ENCODE peak calls at places on chromosomes 5 and 9, in nine cellular contexts. One of them, this sample, is unnamed.
A peak's percentile ranks its signal among the peaks of the same experiment; 100 is the strongest.

GRCh38 chr9:94011134-94011533 is 56.0 kb upstream of the BARX1 start:
- DNase-seq in OCI-LY7: no peak
- DNase-seq in Peyer's patch: no peak
- DNase-seq in lower lobe of right lung: no peak
- DNase-seq in IMR-90: no peak
- DNase-seq in thoracic aorta: no peak
- DNase-seq in effector memory CD4-positive, alpha-beta T cell: no peak
- DNase-seq in esophagus squamous epithelium: no peak
- DNase-seq in cardiac muscle cell: no peak
- DNase-seq in this sample: no peak

GRCh38 chr5:2742921-2743679 is 8.4 kb downstream of the IRX2 start:
- DNase-seq in OCI-LY7: no peak
- DNase-seq in Peyer's patch: no peak
- DNase-seq in lower lobe of right lung: no peak
- DNase-seq in IMR-90: no peak
- DNase-seq in thoracic aorta: no peak
- DNase-seq in effector memory CD4-positive, alpha-beta T cell: no peak
- DNase-seq in esophagus squamous epithelium: no peak
- DNase-seq in cardiac muscle cell: no peak
- DNase-seq in this sample: no peak

GRCh38 chr5:35924950-35925722 is 13.3 kb downstream of the CAPSL start:
- DNase-seq in OCI-LY7: peak; percentile 97
- DNase-seq in Peyer's patch: peak; percentile 61
- DNase-seq in lower lobe of right lung: peak; percentile 64
- DNase-seq in IMR-90: peak; percentile 74
- DNase-seq in thoracic aorta: no peak
- DNase-seq in effector memory CD4-positive, alpha-beta T cell: peak; percentile 64
- DNase-seq in esophagus squamous epithelium: no peak
- DNase-seq in cardiac muscle cell: peak; percentile 74
- DNase-seq in this sample: peak; percentile 83

GRCh38 chr5:138635268-138635667 is 60.1 kb upstream of the HSPA9 start:
- DNase-seq in OCI-LY7: no peak
- DNase-seq in Peyer's patch: no peak
- DNase-seq in lower lobe of right lung: no peak
- DNase-seq in IMR-90: peak; percentile 29
- DNase-seq in thoracic aorta: no peak
- DNase-seq in effector memory CD4-positive, alpha-beta T cell: no peak
- DNase-seq in esophagus squamous epithelium: no peak
- DNase-seq in cardiac muscle cell: no peak
- DNase-seq in this sample: no peak

GRCh38 chr5:109318455-109319108 is 91.2 kb downstream of the PJA2 start:
- DNase-seq in OCI-LY7: no peak
- DNase-seq in Peyer's patch: no peak
- DNase-seq in lower lobe of right lung: no peak
- DNase-seq in IMR-90: peak; percentile 23
- DNase-seq in thoracic aorta: no peak
- DNase-seq in effector memory CD4-positive, alpha-beta T cell: no peak
- DNase-seq in esophagus squamous epithelium: no peak
- DNase-seq in cardiac muscle cell: no peak
- DNase-seq in this sample: no peak

GRCh38 chr9:129838707-129839259 is 3.5 kb downstream of the USP20 start:
- DNase-seq in OCI-LY7: no peak
- DNase-seq in Peyer's patch: no peak
- DNase-seq in lower lobe of right lung: no peak
- DNase-seq in IMR-90: peak; percentile 91
- DNase-seq in thoracic aorta: no peak
- DNase-seq in effector memory CD4-positive, alpha-beta T cell: no peak
- DNase-seq in esophagus squamous epithelium: no peak
- DNase-seq in cardiac muscle cell: no peak
- DNase-seq in this sample: no peak

GRCh38 chr9:124254261-124254682 is 3.5 kb upstream of the NEK6 start:
- DNase-seq in OCI-LY7: peak; percentile 51
- DNase-seq in Peyer's patch: no peak
- DNase-seq in lower lobe of right lung: peak; percentile 28
- DNase-seq in IMR-90: no peak
- DNase-seq in thoracic aorta: no peak
- DNase-seq in effector memory CD4-positive, alpha-beta T cell: no peak
- DNase-seq in esophagus squamous epithelium: no peak
- DNase-seq in cardiac muscle cell: no peak
- DNase-seq in this sample: no peak

GRCh38 chr9:124077915-124078572 is 66.5 kb downstream of the LHX2 start:
- DNase-seq in OCI-LY7: no peak
- DNase-seq in Peyer's patch: no peak
- DNase-seq in lower lobe of right lung: no peak
- DNase-seq in IMR-90: no peak
- DNase-seq in thoracic aorta: no peak
- DNase-seq in effector memory CD4-positive, alpha-beta T cell: no peak
- DNase-seq in esophagus squamous epithelium: no peak
- DNase-seq in cardiac muscle cell: no peak
- DNase-seq in this sample: no peak

GRCh38 chr5:58335518-58335917 is 124.4 kb downstream of the PLK2 start:
- DNase-seq in OCI-LY7: no peak
- DNase-seq in Peyer's patch: no peak
- DNase-seq in lower lobe of right lung: no peak
- DNase-seq in IMR-90: peak; percentile 5
- DNase-seq in thoracic aorta: no peak
- DNase-seq in effector memory CD4-positive, alpha-beta T cell: no peak
- DNase-seq in esophagus squamous epithelium: no peak
- DNase-seq in cardiac muscle cell: no peak
- DNase-seq in this sample: no peak

GRCh38 chr5:41338276-41338675 is 124.9 kb upstream of the C6 start:
- DNase-seq in OCI-LY7: no peak
- DNase-seq in Peyer's patch: no peak
- DNase-seq in lower lobe of right lung: no peak
- DNase-seq in IMR-90: peak; percentile 10
- DNase-seq in thoracic aorta: no peak
- DNase-seq in effector memory CD4-positive, alpha-beta T cell: no peak
- DNase-seq in esophagus squamous epithelium: no peak
- DNase-seq in cardiac muscle cell: no peak
- DNase-seq in this sample: no peak

GRCh38 chr5:36297653-36298052 is 4.0 kb downstream of the RANBP3L start:
- DNase-seq in OCI-LY7: no peak
- DNase-seq in Peyer's patch: no peak
- DNase-seq in lower lobe of right lung: no peak
- DNase-seq in IMR-90: no peak
- DNase-seq in thoracic aorta: no peak
- DNase-seq in effector memory CD4-positive, alpha-beta T cell: no peak
- DNase-seq in esophagus squamous epithelium: no peak
- DNase-seq in cardiac muscle cell: no peak
- DNase-seq in this sample: no peak

GRCh38 chr5:36651775-36652685 is 45.6 kb downstream of the SLC1A3 start:
- DNase-seq in OCI-LY7: no peak
- DNase-seq in Peyer's patch: no peak
- DNase-seq in lower lobe of right lung: no peak
- DNase-seq in IMR-90: no peak
- DNase-seq in thoracic aorta: no peak
- DNase-seq in effector memory CD4-positive, alpha-beta T cell: no peak
- DNase-seq in esophagus squamous epithelium: no peak
- DNase-seq in cardiac muscle cell: peak; percentile 38
- DNase-seq in this sample: no peak

GRCh38 chr5:75335952-75336624 is 932 bp upstream of the HMGCR start:
- DNase-seq in OCI-LY7: peak; percentile 44
- DNase-seq in Peyer's patch: no peak
- DNase-seq in lower lobe of right lung: no peak
- DNase-seq in IMR-90: peak; percentile 88
- DNase-seq in thoracic aorta: no peak
- DNase-seq in effector memory CD4-positive, alpha-beta T cell: no peak
- DNase-seq in esophagus squamous epithelium: no peak
- DNase-seq in cardiac muscle cell: peak; percentile 60
- DNase-seq in this sample: no peak

GRCh38 chr9:97900738-97901565 is 21.3 kb downstream of the TRMO start:
- DNase-seq in OCI-LY7: peak; percentile 48
- DNase-seq in Peyer's patch: no peak
- DNase-seq in lower lobe of right lung: no peak
- DNase-seq in IMR-90: peak; percentile 55
- DNase-seq in thoracic aorta: no peak
- DNase-seq in effector memory CD4-positive, alpha-beta T cell: no peak
- DNase-seq in esophagus squamous epithelium: no peak
- DNase-seq in cardiac muscle cell: peak; percentile 41
- DNase-seq in this sample: peak; percentile 47

GRCh38 chr5:151745071-151745705 is 13.2 kb downstream of the ATOX1 start:
- DNase-seq in OCI-LY7: no peak
- DNase-seq in Peyer's patch: no peak
- DNase-seq in lower lobe of right lung: peak; percentile 60
- DNase-seq in IMR-90: peak; percentile 81
- DNase-seq in thoracic aorta: peak; percentile 82
- DNase-seq in effector memory CD4-positive, alpha-beta T cell: peak; percentile 48
- DNase-seq in esophagus squamous epithelium: peak; percentile 10
- DNase-seq in cardiac muscle cell: no peak
- DNase-seq in this sample: peak; percentile 70

GRCh38 chr5:178469975-178470692 is 120.1 kb downstream of the COL23A1 start:
- DNase-seq in OCI-LY7: no peak
- DNase-seq in Peyer's patch: no peak
- DNase-seq in lower lobe of right lung: no peak
- DNase-seq in IMR-90: no peak
- DNase-seq in thoracic aorta: no peak
- DNase-seq in effector memory CD4-positive, alpha-beta T cell: no peak
- DNase-seq in esophagus squamous epithelium: no peak
- DNase-seq in cardiac muscle cell: no peak
- DNase-seq in this sample: no peak

GRCh38 chr9:29966247-29966646 is 2393.0 kb upstream of the C9orf72 start:
- DNase-seq in OCI-LY7: no peak
- DNase-seq in Peyer's patch: no peak
- DNase-seq in lower lobe of right lung: no peak
- DNase-seq in IMR-90: no peak
- DNase-seq in thoracic aorta: no peak
- DNase-seq in effector memory CD4-positive, alpha-beta T cell: no peak
- DNase-seq in esophagus squamous epithelium: no peak
- DNase-seq in cardiac muscle cell: no peak
- DNase-seq in this sample: no peak

GRCh38 chr5:16579142-16579541 is 37.7 kb downstream of the RETREG1 start:
- DNase-seq in OCI-LY7: no peak
- DNase-seq in Peyer's patch: no peak
- DNase-seq in lower lobe of right lung: no peak
- DNase-seq in IMR-90: no peak
- DNase-seq in thoracic aorta: no peak
- DNase-seq in effector memory CD4-positive, alpha-beta T cell: no peak
- DNase-seq in esophagus squamous epithelium: no peak
- DNase-seq in cardiac muscle cell: peak; percentile 43
- DNase-seq in this sample: no peak

GRCh38 chr5:139961435-139962157 is 81.5 kb downstream of the NRG2 start:
- DNase-seq in OCI-LY7: no peak
- DNase-seq in Peyer's patch: no peak
- DNase-seq in lower lobe of right lung: no peak
- DNase-seq in IMR-90: no peak
- DNase-seq in thoracic aorta: no peak
- DNase-seq in effector memory CD4-positive, alpha-beta T cell: no peak
- DNase-seq in esophagus squamous epithelium: no peak
- DNase-seq in cardiac muscle cell: no peak
- DNase-seq in this sample: no peak

GRCh38 chr9:20041717-20042116 is 252.9 kb upstream of the SLC24A2 start:
- DNase-seq in OCI-LY7: no peak
- DNase-seq in Peyer's patch: no peak
- DNase-seq in lower lobe of right lung: no peak
- DNase-seq in IMR-90: no peak
- DNase-seq in thoracic aorta: no peak
- DNase-seq in effector memory CD4-positive, alpha-beta T cell: no peak
- DNase-seq in esophagus squamous epithelium: no peak
- DNase-seq in cardiac muscle cell: peak; percentile 11
- DNase-seq in this sample: no peak

GRCh38 chr5:73496984-73497457 is 1.2 kb upstream of the BTF3 start:
- DNase-seq in OCI-LY7: peak; percentile 75
- DNase-seq in Peyer's patch: no peak
- DNase-seq in lower lobe of right lung: no peak
- DNase-seq in IMR-90: peak; percentile 72
- DNase-seq in thoracic aorta: no peak
- DNase-seq in effector memory CD4-positive, alpha-beta T cell: no peak
- DNase-seq in esophagus squamous epithelium: no peak
- DNase-seq in cardiac muscle cell: peak; percentile 48
- DNase-seq in this sample: no peak

GRCh38 chr5:109453251-109453650 is 43.5 kb upstream of the PJA2 start:
- DNase-seq in OCI-LY7: no peak
- DNase-seq in Peyer's patch: no peak
- DNase-seq in lower lobe of right lung: no peak
- DNase-seq in IMR-90: peak; percentile 46
- DNase-seq in thoracic aorta: no peak
- DNase-seq in effector memory CD4-positive, alpha-beta T cell: no peak
- DNase-seq in esophagus squamous epithelium: no peak
- DNase-seq in cardiac muscle cell: no peak
- DNase-seq in this sample: no peak

DNA sequence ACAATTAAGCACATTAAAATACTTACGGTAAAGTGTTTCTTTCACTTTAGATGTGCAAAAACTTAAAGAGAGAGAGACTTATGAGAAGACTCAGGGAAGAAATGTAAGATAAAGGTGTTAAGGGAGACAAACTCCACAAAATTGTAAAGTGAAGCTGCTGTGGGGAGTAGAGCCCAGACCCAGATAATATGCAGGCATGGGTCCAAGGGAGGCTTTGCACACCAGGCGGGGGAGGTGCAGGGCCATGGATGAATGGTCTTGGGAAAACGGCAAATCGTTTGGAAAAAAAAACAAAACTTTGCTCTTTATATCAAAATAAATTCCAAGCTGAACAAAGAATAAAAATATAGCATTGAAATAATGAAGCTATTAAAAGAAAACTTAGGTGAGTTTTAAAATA is 9.1 kb downstream of the SYK start:
- DNase-seq in OCI-LY7: no peak
- DNase-seq in Peyer's patch: no peak
- DNase-seq in lower lobe of right lung: no peak
- DNase-seq in IMR-90: no peak
- DNase-seq in thoracic aorta: no peak
- DNase-seq in effector memory CD4-positive, alpha-beta T cell: no peak
- DNase-seq in esophagus squamous epithelium: no peak
- DNase-seq in cardiac muscle cell: no peak
- DNase-seq in this sample: no peak
- H3K4me1 ChIP-seq in OCI-LY7: peaks cover 100% of the 10 kb centered on the region
- H3K4me1 ChIP-seq in Peyer's patch: peaks cover 16% of the 10 kb centered on the region
- H3K4me1 ChIP-seq in lower lobe of right lung: peaks cover 25% of the 10 kb centered on the region
- H3K4me1 ChIP-seq in IMR-90: no peaks in the 10 kb centered on the region
- H3K4me1 ChIP-seq in thoracic aorta: no peaks in the 10 kb centered on the region
- H3K4me1 ChIP-seq in effector memory CD4-positive, alpha-beta T cell: peaks cover 4% of the 10 kb centered on the region
- H3K4me1 ChIP-seq in esophagus squamous epithelium: peaks cover 74% of the 10 kb centered on the region
- H3K4me1 ChIP-seq in cardiac muscle cell: no peaks in the 10 kb centered on the region
- H3K4me1 ChIP-seq in this sample: peaks cover 14% of the 10 kb centered on the region

GRCh38 chr9:132945186-132946130 is 1.0 kb upstream of the TSC1 start:
- DNase-seq in OCI-LY7: no peak
- DNase-seq in Peyer's patch: no peak
- DNase-seq in lower lobe of right lung: no peak
- DNase-seq in IMR-90: no peak
- DNase-seq in thoracic aorta: no peak
- DNase-seq in effector memory CD4-positive, alpha-beta T cell: no peak
- DNase-seq in esophagus squamous epithelium: no peak
- DNase-seq in cardiac muscle cell: no peak
- DNase-seq in this sample: no peak
- H3K4me1 ChIP-seq in OCI-LY7: peaks cover 39% of the 10 kb centered on the region
- H3K4me1 ChIP-seq in Peyer's patch: no peaks in the 10 kb centered on the region
- H3K4me1 ChIP-seq in lower lobe of right lung: peaks cover 32% of the 10 kb centered on the region
- H3K4me1 ChIP-seq in IMR-90: peaks cover 19% of the 10 kb centered on the region
- H3K4me1 ChIP-seq in thoracic aorta: peaks cover 22% of the 10 kb centered on the region
- H3K4me1 ChIP-seq in effector memory CD4-positive, alpha-beta T cell: peaks cover 17% of the 10 kb centered on the region
- H3K4me1 ChIP-seq in esophagus squamous epithelium: peaks cover 42% of the 10 kb centered on the region
- H3K4me1 ChIP-seq in cardiac muscle cell: peaks cover 35% of the 10 kb centered on the region
- H3K4me1 ChIP-seq in this sample: peaks cover 27% of the 10 kb centered on the region

GRCh38 chr5:1115123-1115815 is 3.4 kb upstream of the SLC12A7 start:
- DNase-seq in OCI-LY7: no peak
- DNase-seq in Peyer's patch: no peak
- DNase-seq in lower lobe of right lung: no peak
- DNase-seq in IMR-90: no peak
- DNase-seq in thoracic aorta: no peak
- DNase-seq in effector memory CD4-positive, alpha-beta T cell: no peak
- DNase-seq in esophagus squamous epithelium: no peak
- DNase-seq in cardiac muscle cell: no peak
- DNase-seq in this sample: no peak
- H3K4me1 ChIP-seq in OCI-LY7: no peaks in the 10 kb centered on the region
- H3K4me1 ChIP-seq in Peyer's patch: peaks cover 6% of the 10 kb centered on the region
- H3K4me1 ChIP-seq in lower lobe of right lung: peaks cover 7% of the 10 kb centered on the region
- H3K4me1 ChIP-seq in IMR-90: peaks cover 4% of the 10 kb centered on the region
- H3K4me1 ChIP-seq in thoracic aorta: peaks cover 6% of the 10 kb centered on the region
- H3K4me1 ChIP-seq in effector memory CD4-positive, alpha-beta T cell: peaks cover 8% of the 10 kb centered on the region
- H3K4me1 ChIP-seq in esophagus squamous epithelium: peaks cover 55% of the 10 kb centered on the region
- H3K4me1 ChIP-seq in cardiac muscle cell: peaks cover 19% of the 10 kb centered on the region
- H3K4me1 ChIP-seq in this sample: peaks cover 8% of the 10 kb centered on the region

GRCh38 chr9:128393171-128393761 is 22.1 kb downstream of the URM1 start:
- DNase-seq in OCI-LY7: no peak
- DNase-seq in Peyer's patch: no peak
- DNase-seq in lower lobe of right lung: no peak
- DNase-seq in IMR-90: no peak
- DNase-seq in thoracic aorta: no peak
- DNase-seq in effector memory CD4-positive, alpha-beta T cell: no peak
- DNase-seq in esophagus squamous epithelium: no peak
- DNase-seq in cardiac muscle cell: peak; percentile 73
- DNase-seq in this sample: no peak
- H3K4me1 ChIP-seq in OCI-LY7: no peaks in the 10 kb centered on the region
- H3K4me1 ChIP-seq in Peyer's patch: no peaks in the 10 kb centered on the region
- H3K4me1 ChIP-seq in lower lobe of right lung: peaks cover 5% of the 10 kb centered on the region
- H3K4me1 ChIP-seq in IMR-90: no peaks in the 10 kb centered on the region
- H3K4me1 ChIP-seq in thoracic aorta: peaks cover 12% of the 10 kb centered on the region
- H3K4me1 ChIP-seq in effector memory CD4-positive, alpha-beta T cell: no peaks in the 10 kb centered on the region
- H3K4me1 ChIP-seq in esophagus squamous epithelium: peaks cover 12% of the 10 kb centered on the region
- H3K4me1 ChIP-seq in cardiac muscle cell: peaks cover 24% of the 10 kb centered on the region
- H3K4me1 ChIP-seq in this sample: no peaks in the 10 kb centered on the region